ENCODE peak calls at places on chromosomes 2 and 18, in six cellular contexts. S is HepG2, K is lower leg skin, D is thyroid gland, X is breast epithelium, O is heart left ventricle. U is an unnamed sample.

GRCh38 chr18:79965119-79965902 is 868 bp downstream of the HSBP1L1 start:
- DNase-seq in K (no peak), O (no peak), S (peak; percentile 79), D (peak; percentile 71), X (no peak), U (no peak)

GRCh38 chr2:210199186-210199765 is 26.0 kb downstream of the ACADL start:
- DNase-seq in X (no peak), K (no peak), O (no peak), S (peak; percentile 31), D (no peak), U (no peak)

GRCh38 chr18:41745166-41746049 is 209.6 kb upstream of the PIK3C3 start:
- DNase-seq in S (peak; percentile 21), D (peak; percentile 36), O (peak; percentile 38), X (peak; percentile 56), K (no peak), U (no peak)

GRCh38 chr2:8103085-8103708 is 578.7 kb upstream of the ID2 start:
- DNase-seq in X (no peak), O (no peak), D (no peak), S (peak; percentile 100), K (no peak), U (no peak)

GRCh38 chr2:172052000-172052983 is 33.0 kb upstream of the DLX1 start:
- DNase-seq in D (no peak), K (no peak), S (peak; percentile 98), O (no peak), X (no peak), U (no peak)

GRCh38 chr2:148993336-148993735 is 45.2 kb upstream of the LYPD6B start:
- DNase-seq in O (no peak), S (no peak), X (no peak), K (no peak), D (no peak), U (no peak)

GRCh38 chr2:216635701-216636541 is 2.7 kb downstream of the IGFBP2 start:
- DNase-seq in D (no peak), K (no peak), S (no peak), O (peak; percentile 36), X (no peak), U (no peak)

GRCh38 chr2:238502088-238502810 is 75.5 kb downstream of the ASB1 start:
- DNase-seq in K (peak; percentile 26), X (no peak), S (no peak), O (no peak), D (no peak), U (peak; percentile 58)

GRCh38 chr2:222057249-222058073 is 241.3 kb downstream of the PAX3 start:
- DNase-seq in O (no peak), X (no peak), S (no peak), K (no peak), D (no peak), U (no peak)

GRCh38 chr18:28365406-28365805 is 188.5 kb upstream of the CDH2 start:
- DNase-seq in D (no peak), S (no peak), O (no peak), X (no peak), K (no peak), U (no peak)

GRCh38 chr2:75284345-75284744 is 85.0 kb upstream of the TACR1 start:
- DNase-seq in S (no peak), K (no peak), D (no peak), O (no peak), X (no peak), U (no peak)

GRCh38 chr2:183032200-183032794 is 6.0 kb downstream of the NCKAP1 start:
- DNase-seq in X (no peak), O (no peak), D (no peak), K (no peak), S (peak; percentile 31), U (no peak)

GRCh38 chr2:71546777-71547281 is 93.5 kb downstream of the DYSF start:
- DNase-seq in X (no peak), S (peak; percentile 18), D (no peak), K (no peak), O (no peak), U (no peak)

GRCh38 chr2:241136191-241136590 is 13.1 kb downstream of the PASK start:
- DNase-seq in D (no peak), K (no peak), X (no peak), O (no peak), S (no peak), U (no peak)

GRCh38 chr2:212099658-212100057 is 438.9 kb downstream of the ERBB4 start:
- DNase-seq in S (no peak), D (no peak), X (no peak), K (no peak), O (no peak), U (no peak)

GRCh38 chr2:43127208-43127940 is 99.0 kb downstream of the ZFP36L2 start:
- DNase-seq in K (peak; percentile 92), D (peak; percentile 48), S (peak; percentile 68), X (no peak), O (peak; percentile 71), U (peak; percentile 85)

GRCh38 chr2:240459401-240460242 is 24.2 kb downstream of the GPC1 start:
- DNase-seq in S (no peak), O (peak; percentile 26), D (no peak), K (peak; percentile 80), X (no peak), U (no peak)

GRCh38 chr2:70959271-70959761 is 19.1 kb upstream of the ANKRD53 start:
- DNase-seq in S (no peak), K (peak; percentile 76), X (no peak), O (no peak), D (no peak), U (peak; percentile 54)

GRCh38 chr2:222033541-222033940 is 265.3 kb downstream of the PAX3 start:
- DNase-seq in X (no peak), O (no peak), S (no peak), K (no peak), D (no peak), U (no peak)

GRCh38 chr2:119352357-119352756 is 14.3 kb downstream of the C2orf76 start:
- DNase-seq in X (no peak), S (no peak), O (no peak), D (peak; percentile 9), K (no peak), U (no peak)

GRCh38 chr2:239870276-239870675 is 154.9 kb downstream of the NDUFA10 start:
- DNase-seq in K (peak; percentile 45), O (no peak), X (no peak), S (no peak), D (no peak), U (peak; percentile 58)

GRCh38 chr18:2417861-2418610 is 153.3 kb downstream of the METTL4 start:
- DNase-seq in X (no peak), O (no peak), K (no peak), S (no peak), D (no peak), U (no peak)

GRCh38 chr2:160379399-160379798 is 114.2 kb downstream of the RBMS1 start:
- DNase-seq in K (no peak), X (no peak), S (no peak), O (no peak), D (no peak), U (no peak)

GRCh38 chr18:12460874-12461273 is 53.1 kb downstream of the PRELID3A start:
- DNase-seq in O (no peak), K (no peak), S (peak; percentile 67), D (no peak), X (no peak), U (no peak)

GRCh38 chr2:88048541-88048940 is 7.0 kb downstream of the KRCC1 start:
- DNase-seq in D (no peak), O (no peak), K (no peak), S (no peak), X (no peak), U (no peak)
- TF ChIP-seq POLR2A in D (no peak), O (no peak), K (no peak), S (no peak), X (no peak), U (no peak)

GRCh38 chr18:45249306-45249705 is 366.0 kb upstream of the SLC14A2 start:
- DNase-seq in X (no peak), S (no peak), D (no peak), O (no peak), K (no peak), U (no peak)

GRCh38 chr18:45251236-45251635 is 364.0 kb upstream of the SLC14A2 start:
- DNase-seq in X (no peak), O (no peak), D (no peak), S (no peak), K (no peak), U (no peak)

GRCh38 chr18:45245036-45245638 is 370.1 kb upstream of the SLC14A2 start:
- DNase-seq in D (no peak), O (no peak), K (no peak), S (no peak), X (no peak), U (no peak)

GRCh38 chr18:45250479-45250878 is 364.8 kb upstream of the SLC14A2 start:
- DNase-seq in S (no peak), D (no peak), O (no peak), X (no peak), K (no peak), U (no peak)

GRCh38 chr18:45248240-45248903 is 366.9 kb upstream of the SLC14A2 start:
- DNase-seq in D (no peak), K (no peak), S (no peak), X (no peak), O (peak; percentile 57), U (no peak)
- TF ChIP-seq POLR2A in D (no peak), K (no peak), S (no peak), X (no peak), O (no peak), U (no peak)

GRCh38 chr2:122520212-122520611 is 764.8 kb downstream of the TSN start:
- DNase-seq in X (no peak), K (no peak), O (no peak), D (no peak), S (no peak), U (no peak)

GRCh38 chr2:122515731-122516130 is 760.3 kb downstream of the TSN start:
- DNase-seq in O (no peak), X (no peak), K (no peak), S (no peak), D (no peak), U (no peak)

GRCh38 chr2:122519806-122520205 is 764.4 kb downstream of the TSN start:
- DNase-seq in S (no peak), K (no peak), O (no peak), D (no peak), X (no peak), U (no peak)

GRCh38 chr2:122516775-122517174 is 761.3 kb downstream of the TSN start:
- DNase-seq in O (no peak), S (no peak), D (no peak), K (no peak), X (no peak), U (no peak)

DNA sequence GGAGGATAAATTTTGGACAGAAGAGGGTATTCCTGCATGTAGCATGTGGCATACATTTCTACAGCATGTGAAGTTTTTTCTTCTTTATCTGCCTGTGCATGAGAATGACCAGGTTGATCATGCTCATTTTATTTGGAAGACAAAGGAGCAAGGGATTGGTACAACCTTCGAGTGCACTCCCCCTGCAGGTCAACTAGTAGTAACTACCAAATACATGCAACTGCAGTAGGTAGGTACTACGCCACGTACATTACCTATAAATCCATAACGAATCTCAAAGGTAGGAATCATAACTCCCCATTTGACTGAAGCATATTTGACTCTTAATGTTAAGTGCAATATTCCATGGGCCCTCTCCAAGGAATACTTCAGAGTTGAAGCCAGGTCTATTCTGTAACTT is 763.9 kb downstream of the TSN start:
- DNase-seq in O (no peak), S (peak; percentile 6), K (no peak), D (no peak), X (no peak), U (no peak)
- TF ChIP-seq POLR2A in O (no peak), S (no peak), K (no peak), D (no peak), X (no peak), U (no peak)

GRCh38 chr2:180010701-180011100 is 3.6 kb upstream of the CWC22 start:
- DNase-seq in X (no peak), O (no peak), K (no peak), S (no peak), D (no peak), U (no peak)
- TF ChIP-seq POLR2A in X (no peak), O (no peak), K (no peak), S (no peak), D (no peak), U (no peak)

U was measured in vagina.